ENCODE peak calls at places on chromosomes 16 and 17, in six cellular contexts. One of them, this sample, is unnamed.

GRCh38 chr16:82440336-82440735 is 186.4 kb upstream of the CDH13 start:
- DNase-seq in heart left ventricle: no peak
- DNase-seq in endothelial cell: no peak
- DNase-seq in tibial artery: no peak
- DNase-seq in BJ: no peak
- DNase-seq in dorsolateral prefrontal cortex: no peak
- DNase-seq in this sample: no peak

GRCh38 chr16:81694494-81695285 is 84.4 kb upstream of the PLCG2 start:
- DNase-seq in heart left ventricle: no peak
- DNase-seq in dorsolateral prefrontal cortex: no peak
- DNase-seq in tibial artery: no peak
- DNase-seq in endothelial cell: no peak
- DNase-seq in BJ: no peak
- DNase-seq in this sample: no peak

GRCh38 chr17:79524201-79524882 is 86.5 kb downstream of the RBFOX3 start:
- DNase-seq in BJ: no peak
- DNase-seq in endothelial cell: no peak
- DNase-seq in tibial artery: no peak
- DNase-seq in heart left ventricle: no peak
- DNase-seq in dorsolateral prefrontal cortex: no peak
- DNase-seq in this sample: no peak

GRCh38 chr16:78925071-78925714 is 675.3 kb downstream of the MAF start:
- DNase-seq in dorsolateral prefrontal cortex: no peak
- DNase-seq in endothelial cell: peak; percentile 5
- DNase-seq in tibial artery: no peak
- DNase-seq in BJ: no peak
- DNase-seq in heart left ventricle: no peak
- DNase-seq in this sample: no peak

GRCh38 chr16:55039931-55040330 is 109.3 kb downstream of the IRX5 start:
- DNase-seq in endothelial cell: no peak
- DNase-seq in BJ: no peak
- DNase-seq in heart left ventricle: no peak
- DNase-seq in tibial artery: peak; percentile 48
- DNase-seq in dorsolateral prefrontal cortex: no peak
- DNase-seq in this sample: no peak

GRCh38 chr16:66937725-66938337 is 2.5 kb downstream of the CES2 start:
- DNase-seq in endothelial cell: no peak
- DNase-seq in BJ: no peak
- DNase-seq in tibial artery: no peak
- DNase-seq in dorsolateral prefrontal cortex: no peak
- DNase-seq in heart left ventricle: no peak
- DNase-seq in this sample: no peak

GRCh38 chr17:2580641-2581040 is 12.8 kb upstream of the PAFAH1B1 start:
- DNase-seq in tibial artery: no peak
- DNase-seq in BJ: no peak
- DNase-seq in endothelial cell: no peak
- DNase-seq in dorsolateral prefrontal cortex: peak; percentile 66
- DNase-seq in heart left ventricle: no peak
- DNase-seq in this sample: no peak

GRCh38 chr16:13961099-13961811 is 41.3 kb downstream of the ERCC4 start:
- DNase-seq in dorsolateral prefrontal cortex: no peak
- DNase-seq in endothelial cell: no peak
- DNase-seq in heart left ventricle: no peak
- DNase-seq in tibial artery: no peak
- DNase-seq in BJ: no peak
- DNase-seq in this sample: peak; percentile 35

GRCh38 chr16:22139732-22140131 is 22.6 kb upstream of the SDR42E2 start:
- DNase-seq in heart left ventricle: no peak
- DNase-seq in tibial artery: no peak
- DNase-seq in dorsolateral prefrontal cortex: no peak
- DNase-seq in endothelial cell: no peak
- DNase-seq in BJ: no peak
- DNase-seq in this sample: no peak

GRCh38 chr17:48601528-48602430 is 3.0 kb downstream of the HOXB6 start:
- DNase-seq in dorsolateral prefrontal cortex: no peak
- DNase-seq in endothelial cell: no peak
- DNase-seq in BJ: no peak
- DNase-seq in tibial artery: no peak
- DNase-seq in heart left ventricle: no peak
- DNase-seq in this sample: no peak

GRCh38 chr17:27281438-27281837 is 12.5 kb upstream of the WSB1 start:
- DNase-seq in endothelial cell: no peak
- DNase-seq in dorsolateral prefrontal cortex: no peak
- DNase-seq in BJ: no peak
- DNase-seq in heart left ventricle: no peak
- DNase-seq in tibial artery: no peak
- DNase-seq in this sample: no peak

GRCh38 chr17:986322-986929 is 6.8 kb upstream of the NXN start:
- DNase-seq in endothelial cell: no peak
- DNase-seq in dorsolateral prefrontal cortex: no peak
- DNase-seq in BJ: no peak
- DNase-seq in tibial artery: no peak
- DNase-seq in heart left ventricle: peak; percentile 21
- DNase-seq in this sample: no peak

GRCh38 chr17:68512967-68513474 is 791 bp downstream of the PRKAR1A start:
- DNase-seq in tibial artery: no peak
- DNase-seq in dorsolateral prefrontal cortex: no peak
- DNase-seq in heart left ventricle: no peak
- DNase-seq in endothelial cell: no peak
- DNase-seq in BJ: no peak
- DNase-seq in this sample: no peak

GRCh38 chr17:63927464-63928171 is 4.5 kb downstream of the CD79B start:
- DNase-seq in tibial artery: no peak
- DNase-seq in endothelial cell: no peak
- DNase-seq in BJ: no peak
- DNase-seq in heart left ventricle: peak; percentile 25
- DNase-seq in dorsolateral prefrontal cortex: no peak
- DNase-seq in this sample: no peak

GRCh38 chr16:75208242-75208825 is 1.4 kb upstream of the CTRB2 start:
- DNase-seq in tibial artery: no peak
- DNase-seq in heart left ventricle: peak; percentile 33
- DNase-seq in BJ: no peak
- DNase-seq in dorsolateral prefrontal cortex: no peak
- DNase-seq in endothelial cell: no peak
- DNase-seq in this sample: no peak

GRCh38 chr17:76548378-76549214 is 8.8 kb downstream of the PRCD start:
- DNase-seq in endothelial cell: no peak
- DNase-seq in heart left ventricle: no peak
- DNase-seq in dorsolateral prefrontal cortex: no peak
- DNase-seq in BJ: no peak
- DNase-seq in tibial artery: peak; percentile 55
- DNase-seq in this sample: no peak

GRCh38 chr17:67245694-67246397 is 850 bp upstream of the HELZ start:
- DNase-seq in tibial artery: no peak
- DNase-seq in heart left ventricle: peak; percentile 74
- DNase-seq in BJ: no peak
- DNase-seq in dorsolateral prefrontal cortex: peak; percentile 57
- DNase-seq in endothelial cell: peak; percentile 53
- DNase-seq in this sample: no peak

GRCh38 chr16:49977427-49977826 is 47.6 kb upstream of the CNEP1R1 start:
- DNase-seq in endothelial cell: no peak
- DNase-seq in BJ: no peak
- DNase-seq in heart left ventricle: no peak
- DNase-seq in tibial artery: no peak
- DNase-seq in dorsolateral prefrontal cortex: no peak
- DNase-seq in this sample: no peak

GRCh38 chr16:14460726-14461125 is 169.3 kb downstream of the PARN start:
- DNase-seq in endothelial cell: no peak
- DNase-seq in heart left ventricle: no peak
- DNase-seq in tibial artery: no peak
- DNase-seq in dorsolateral prefrontal cortex: no peak
- DNase-seq in BJ: no peak
- DNase-seq in this sample: no peak

GRCh38 chr16:85557976-85558589 is 55.0 kb upstream of the GSE1 start:
- DNase-seq in tibial artery: no peak
- DNase-seq in BJ: no peak
- DNase-seq in heart left ventricle: no peak
- DNase-seq in dorsolateral prefrontal cortex: no peak
- DNase-seq in endothelial cell: no peak
- DNase-seq in this sample: no peak

GRCh38 chr17:63697341-63698286 is 2.3 kb downstream of the LIMD2 start:
- DNase-seq in dorsolateral prefrontal cortex: no peak
- DNase-seq in BJ: no peak
- DNase-seq in endothelial cell: peak; percentile 56
- DNase-seq in tibial artery: no peak
- DNase-seq in heart left ventricle: peak; percentile 82
- DNase-seq in this sample: no peak

GRCh38 chr16:66116163-66116792 is 250.2 kb upstream of the CDH5 start:
- DNase-seq in endothelial cell: no peak
- DNase-seq in BJ: no peak
- DNase-seq in heart left ventricle: no peak
- DNase-seq in tibial artery: no peak
- DNase-seq in dorsolateral prefrontal cortex: no peak
- DNase-seq in this sample: no peak

GRCh38 chr17:69525920-69526841 is 111.7 kb downstream of the MAP2K6 start:
- DNase-seq in endothelial cell: peak; percentile 50
- DNase-seq in dorsolateral prefrontal cortex: no peak
- DNase-seq in tibial artery: peak; percentile 69
- DNase-seq in heart left ventricle: no peak
- DNase-seq in BJ: no peak
- DNase-seq in this sample: peak; percentile 54

GRCh38 chr17:69518951-69519350 is 104.5 kb downstream of the MAP2K6 start:
- DNase-seq in heart left ventricle: no peak
- DNase-seq in BJ: no peak
- DNase-seq in tibial artery: no peak
- DNase-seq in dorsolateral prefrontal cortex: no peak
- DNase-seq in endothelial cell: no peak
- DNase-seq in this sample: no peak

GRCh38 chr17:69528035-69528434 is 113.5 kb downstream of the MAP2K6 start:
- DNase-seq in heart left ventricle: no peak
- DNase-seq in BJ: no peak
- DNase-seq in endothelial cell: no peak
- DNase-seq in dorsolateral prefrontal cortex: no peak
- DNase-seq in tibial artery: no peak
- DNase-seq in this sample: no peak

GRCh38 chr17:69523252-69523861 is 108.9 kb downstream of the MAP2K6 start:
- DNase-seq in dorsolateral prefrontal cortex: no peak
- DNase-seq in heart left ventricle: no peak
- DNase-seq in tibial artery: no peak
- DNase-seq in endothelial cell: peak; percentile 32
- DNase-seq in BJ: no peak
- DNase-seq in this sample: peak; percentile 46

GRCh38 chr17:69524854-69525253 is 110.4 kb downstream of the MAP2K6 start:
- DNase-seq in endothelial cell: no peak
- DNase-seq in heart left ventricle: no peak
- DNase-seq in BJ: no peak
- DNase-seq in dorsolateral prefrontal cortex: no peak
- DNase-seq in tibial artery: no peak
- DNase-seq in this sample: no peak
- TF ChIP-seq CTCF in endothelial cell: no peak
- TF ChIP-seq CTCF in heart left ventricle: no peak
- TF ChIP-seq CTCF in BJ: peak; percentile 19
- TF ChIP-seq CTCF in dorsolateral prefrontal cortex: no peak
- TF ChIP-seq CTCF in tibial artery: no peak
- TF ChIP-seq CTCF in this sample: no peak

DNA sequence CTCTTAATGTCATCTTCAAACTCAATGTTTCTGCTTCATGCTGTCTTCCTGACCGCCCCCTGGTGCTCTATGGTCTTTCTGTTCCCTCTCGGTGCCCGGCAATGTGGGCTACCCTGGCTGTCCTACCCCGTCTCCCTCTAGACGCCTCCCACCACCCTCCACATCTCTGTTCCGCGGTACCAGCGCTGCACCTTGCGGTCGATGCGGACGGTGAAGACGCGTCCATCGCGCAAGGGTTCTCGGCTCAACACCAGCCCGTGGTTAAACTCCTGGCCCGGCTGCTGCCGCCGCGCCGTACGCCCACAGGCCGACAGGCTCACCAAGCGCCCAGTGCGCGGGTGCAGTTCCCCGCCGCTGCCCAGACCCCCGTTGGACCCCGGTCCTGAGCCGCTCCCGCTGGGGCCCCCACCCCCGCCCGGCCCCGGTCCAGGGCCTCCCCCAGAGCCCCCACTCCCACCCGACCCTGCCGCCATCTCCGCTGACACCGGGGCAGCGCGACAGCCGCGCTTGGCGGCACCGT is at the start of gene NEURL4:
- DNase-seq in heart left ventricle: no peak
- DNase-seq in BJ: no peak
- DNase-seq in tibial artery: peak; percentile 79
- DNase-seq in endothelial cell: no peak
- DNase-seq in dorsolateral prefrontal cortex: no peak
- DNase-seq in this sample: no peak
- TF ChIP-seq CTCF in heart left ventricle: no peak
- TF ChIP-seq CTCF in BJ: peak; percentile 29
- TF ChIP-seq CTCF in tibial artery: no peak
- TF ChIP-seq CTCF in endothelial cell: no peak
- TF ChIP-seq CTCF in dorsolateral prefrontal cortex: no peak
- TF ChIP-seq CTCF in this sample: peak; percentile 1

GRCh38 chr16:48161906-48162305 is 6.1 kb upstream of the ABCC12 start:
- DNase-seq in BJ: no peak
- DNase-seq in dorsolateral prefrontal cortex: no peak
- DNase-seq in endothelial cell: no peak
- DNase-seq in heart left ventricle: no peak
- DNase-seq in tibial artery: no peak
- DNase-seq in this sample: no peak

GRCh38 chr16:48168089-48168488 is 12.3 kb upstream of the ABCC12 start:
- DNase-seq in dorsolateral prefrontal cortex: no peak
- DNase-seq in endothelial cell: no peak
- DNase-seq in heart left ventricle: no peak
- DNase-seq in BJ: no peak
- DNase-seq in tibial artery: no peak
- DNase-seq in this sample: no peak

GRCh38 chr16:48165961-48166578 is 10.3 kb upstream of the ABCC12 start:
- DNase-seq in endothelial cell: no peak
- DNase-seq in BJ: no peak
- DNase-seq in dorsolateral prefrontal cortex: no peak
- DNase-seq in heart left ventricle: no peak
- DNase-seq in tibial artery: no peak
- DNase-seq in this sample: no peak

GRCh38 chr16:48162839-48163410 is 7.1 kb upstream of the ABCC12 start:
- DNase-seq in tibial artery: no peak
- DNase-seq in heart left ventricle: no peak
- DNase-seq in dorsolateral prefrontal cortex: no peak
- DNase-seq in endothelial cell: no peak
- DNase-seq in BJ: no peak
- DNase-seq in this sample: no peak

GRCh38 chr16:48164907-48165715 is 9.3 kb upstream of the ABCC12 start:
- DNase-seq in BJ: no peak
- DNase-seq in dorsolateral prefrontal cortex: peak; percentile 90
- DNase-seq in heart left ventricle: peak; percentile 88
- DNase-seq in endothelial cell: peak; percentile 85
- DNase-seq in tibial artery: peak; percentile 84
- DNase-seq in this sample: peak; percentile 48
- TF ChIP-seq CTCF in BJ: peak; percentile 87
- TF ChIP-seq CTCF in dorsolateral prefrontal cortex: peak; percentile 86
- TF ChIP-seq CTCF in heart left ventricle: peak; percentile 83
- TF ChIP-seq CTCF in endothelial cell: peak; percentile 91
- TF ChIP-seq CTCF in tibial artery: peak; percentile 76
- TF ChIP-seq CTCF in this sample: peak; percentile 70

DNA sequence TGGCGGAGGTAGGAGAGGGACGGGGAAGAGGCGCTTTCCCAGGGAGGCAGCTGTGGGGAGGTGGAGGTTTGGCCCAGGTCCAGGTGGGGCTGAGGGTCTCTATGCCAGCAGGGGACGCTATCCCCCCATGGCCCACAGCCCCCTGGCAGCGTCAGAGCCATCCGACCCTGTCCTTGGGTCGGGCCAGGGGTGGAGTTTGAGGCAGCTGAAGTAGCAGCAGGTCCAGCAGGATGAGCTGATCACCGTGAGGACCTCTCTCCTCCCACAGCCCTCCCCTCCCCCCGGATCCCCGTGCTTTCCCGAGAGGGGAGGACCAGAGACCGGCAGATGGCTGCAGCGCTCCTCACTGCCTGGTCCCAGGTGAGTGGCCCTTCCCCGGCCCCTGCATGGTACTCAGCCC is 3.2 kb downstream of the ZNF205 start:
- DNase-seq in dorsolateral prefrontal cortex: no peak
- DNase-seq in heart left ventricle: no peak
- DNase-seq in BJ: no peak
- DNase-seq in endothelial cell: no peak
- DNase-seq in tibial artery: no peak
- DNase-seq in this sample: no peak
- TF ChIP-seq CTCF in dorsolateral prefrontal cortex: no peak
- TF ChIP-seq CTCF in heart left ventricle: no peak
- TF ChIP-seq CTCF in BJ: no peak
- TF ChIP-seq CTCF in endothelial cell: peak; percentile 17
- TF ChIP-seq CTCF in tibial artery: no peak
- TF ChIP-seq CTCF in this sample: no peak

This sample was measured in HFF-Myc.